ENCODE peak calls at places on chromosomes 1 and 21, in six cellular contexts. R is IMR-90, M is mesenchymal stem cell, H is neuronal stem cell, Y is mesendoderm, U is H1. F is an unnamed sample.

GRCh38 chr1:1005774-1006304 is 5.9 kb upstream of the HES4 start:
- DNase-seq in Y (no peak), U (no peak), R (no peak), M (no peak), H (no peak), F (no peak)

GRCh38 chr1:66916320-66916719 is 8.3 kb downstream of the DNAI4 start:
- DNase-seq in M (peak; percentile 44), R (no peak), H (no peak), U (no peak), Y (peak; percentile 81), F (no peak)

GRCh38 chr1:173042806-173043205 is 7.9 kb downstream of the TNFSF18 start:
- DNase-seq in Y (peak; percentile 35), H (no peak), M (no peak), U (no peak), R (no peak), F (peak; percentile 3)

GRCh38 chr1:51331206-51332100 is 1.1 kb upstream of the TTC39A start:
- DNase-seq in Y (peak; percentile 92), R (peak; percentile 62), M (peak; percentile 78), U (no peak), H (no peak), F (peak; percentile 31)

GRCh38 chr1:227892930-227893695 is 54.6 kb downstream of the WNT9A start:
- DNase-seq in Y (no peak), U (no peak), R (no peak), H (no peak), M (no peak), F (no peak)

GRCh38 chr1:51642739-51643142 is 25.8 kb downstream of the OSBPL9 start:
- DNase-seq in H (no peak), R (peak; percentile 96), M (peak; percentile 91), Y (peak; percentile 76), U (no peak), F (no peak)

GRCh38 chr1:5125208-5125607 is 470.8 kb downstream of the AJAP1 start:
- DNase-seq in H (no peak), R (no peak), Y (peak; percentile 8), M (no peak), U (no peak), F (no peak)

GRCh38 chr1:1819762-1820161 is 41.5 kb upstream of the NADK start:
- DNase-seq in U (no peak), R (no peak), H (no peak), M (no peak), Y (no peak), F (no peak)

GRCh38 chr1:185388346-185388745 is 71.3 kb upstream of the IVNS1ABP start:
- DNase-seq in Y (no peak), R (no peak), M (no peak), H (no peak), U (no peak), F (no peak)

GRCh38 chr1:10337436-10337835 is 61.4 kb upstream of the PGD start:
- DNase-seq in U (no peak), Y (peak; percentile 45), H (no peak), M (no peak), R (no peak), F (no peak)

GRCh38 chr1:205279986-205280385 is 41.6 kb downstream of the NUAK2 start:
- DNase-seq in Y (no peak), H (no peak), M (no peak), U (no peak), R (no peak), F (no peak)

GRCh38 chr1:233386336-233386735 is 58.8 kb downstream of the MAP3K21 start:
- DNase-seq in Y (no peak), U (no peak), H (no peak), M (no peak), R (no peak), F (no peak)

GRCh38 chr1:46749403-46749802 is 30.5 kb upstream of the EFCAB14 start:
- DNase-seq in R (no peak), M (no peak), U (no peak), H (no peak), Y (no peak), F (peak; percentile 16)

GRCh38 chr1:109642610-109643009 is 13.3 kb upstream of the GSTM4 start:
- DNase-seq in Y (no peak), R (peak; percentile 68), H (no peak), U (no peak), M (peak; percentile 41), F (no peak)

GRCh38 chr1:211549092-211549749 is 29.7 kb downstream of the SLC30A1 start:
- DNase-seq in R (no peak), H (no peak), U (no peak), Y (no peak), M (no peak), F (no peak)

GRCh38 chr1:53733975-53734649 is 4.9 kb downstream of the GLIS1 start:
- DNase-seq in U (no peak), H (no peak), Y (no peak), R (peak; percentile 84), M (peak; percentile 37), F (no peak)

GRCh38 chr21:14942801-14943490 is 121.9 kb downstream of the NRIP1 start:
- DNase-seq in M (peak; percentile 40), R (peak; percentile 69), Y (no peak), H (no peak), U (no peak), F (no peak)

GRCh38 chr1:7280257-7280656 is 490.8 kb upstream of the VAMP3 start:
- DNase-seq in Y (no peak), M (no peak), U (no peak), H (no peak), R (no peak), F (no peak)

GRCh38 chr1:117683571-117684285 is 77.9 kb downstream of the TENT5C start:
- DNase-seq in R (peak; percentile 37), M (peak; percentile 70), H (no peak), Y (no peak), U (no peak), F (no peak)

GRCh38 chr1:25952851-25953401 is 44.9 kb downstream of the PAFAH2 start:
- DNase-seq in R (peak; percentile 58), H (no peak), U (no peak), Y (no peak), M (peak; percentile 17), F (no peak)

GRCh38 chr1:40438391-40439015 is 11.8 kb upstream of the ZFP69B start:
- DNase-seq in Y (peak; percentile 37), R (peak; percentile 16), H (no peak), U (no peak), M (peak; percentile 26), F (peak; percentile 16)

DNA sequence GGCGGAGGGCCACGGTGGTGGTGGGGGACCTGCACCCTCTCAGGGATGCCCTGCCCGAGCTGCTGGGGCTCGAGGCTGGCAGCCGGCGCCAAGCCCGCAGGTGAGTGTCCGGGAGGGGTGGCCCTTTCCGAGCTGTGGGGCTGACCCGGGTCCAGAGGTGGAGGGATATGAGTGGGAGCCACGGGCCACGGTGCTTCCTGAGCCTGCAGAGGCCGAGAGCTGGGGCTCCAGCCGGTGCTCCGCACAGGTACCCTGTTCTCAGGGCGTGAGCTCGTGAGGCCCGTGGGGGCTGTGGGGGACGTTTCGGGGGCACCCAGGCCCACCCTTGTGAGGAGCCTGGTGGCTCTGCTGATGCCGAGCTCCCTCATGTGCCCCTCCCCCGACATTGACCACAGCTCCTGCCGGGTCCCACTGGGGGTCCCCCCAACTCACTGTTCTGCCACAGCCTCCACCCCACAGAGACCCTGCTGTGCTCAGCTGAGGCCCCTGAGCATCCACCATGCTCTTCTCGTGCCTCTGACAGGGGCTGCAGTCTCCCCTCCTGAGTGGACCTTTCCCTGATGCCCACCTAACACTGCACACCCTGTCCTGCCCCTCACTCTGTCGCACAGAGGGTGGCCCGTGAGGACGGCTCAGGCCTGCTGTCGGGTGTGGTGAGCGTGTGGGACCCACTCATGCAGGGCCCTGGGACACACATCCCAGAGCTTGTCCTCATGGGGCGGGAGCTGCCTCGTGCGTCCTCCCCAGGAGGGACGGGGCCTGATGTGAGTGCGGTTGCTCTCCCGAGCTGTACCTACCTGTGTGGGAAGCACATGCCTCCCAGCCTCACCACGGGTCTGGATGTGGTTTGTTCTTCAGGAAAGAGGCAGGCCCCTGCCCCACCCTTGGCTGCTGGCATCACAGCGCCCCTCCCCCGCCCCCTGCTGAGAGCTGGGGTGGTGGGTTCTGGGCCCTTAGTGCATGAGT is 27.5 kb downstream of the SLX9 start:
- DNase-seq in U (no peak), R (no peak), M (no peak), Y (no peak), H (no peak), F (no peak)
- H3K4me3 ChIP-seq in U (no peak overlapping the region), R (no peak overlapping the region), M (no peak overlapping the region), Y (no peak overlapping the region), H (no peak overlapping the region), F (no peak overlapping the region)

GRCh38 chr1:45585110-45585426 is 1.2 kb downstream of the NASP start:
- DNase-seq in R (no peak), Y (no peak), U (no peak), H (no peak), M (no peak), F (no peak)

GRCh38 chr1:45583264-45583665 is 576 bp upstream of the NASP start:
- DNase-seq in R (peak; percentile 96), M (peak; percentile 98), H (peak; percentile 92), U (peak; percentile 90), Y (peak; percentile 98), F (peak; percentile 97)

GRCh38 chr1:45584351-45585109 is 689 bp downstream of the NASP start:
- DNase-seq in U (peak; percentile 71), Y (peak; percentile 96), R (peak; percentile 83), H (peak; percentile 95), M (peak; percentile 92), F (peak; percentile 93)

GRCh38 chr1:45585496-45586075 is 1.7 kb downstream of the NASP start:
- DNase-seq in Y (peak; percentile 22), U (no peak), H (no peak), R (no peak), M (no peak), F (no peak)

DNA sequence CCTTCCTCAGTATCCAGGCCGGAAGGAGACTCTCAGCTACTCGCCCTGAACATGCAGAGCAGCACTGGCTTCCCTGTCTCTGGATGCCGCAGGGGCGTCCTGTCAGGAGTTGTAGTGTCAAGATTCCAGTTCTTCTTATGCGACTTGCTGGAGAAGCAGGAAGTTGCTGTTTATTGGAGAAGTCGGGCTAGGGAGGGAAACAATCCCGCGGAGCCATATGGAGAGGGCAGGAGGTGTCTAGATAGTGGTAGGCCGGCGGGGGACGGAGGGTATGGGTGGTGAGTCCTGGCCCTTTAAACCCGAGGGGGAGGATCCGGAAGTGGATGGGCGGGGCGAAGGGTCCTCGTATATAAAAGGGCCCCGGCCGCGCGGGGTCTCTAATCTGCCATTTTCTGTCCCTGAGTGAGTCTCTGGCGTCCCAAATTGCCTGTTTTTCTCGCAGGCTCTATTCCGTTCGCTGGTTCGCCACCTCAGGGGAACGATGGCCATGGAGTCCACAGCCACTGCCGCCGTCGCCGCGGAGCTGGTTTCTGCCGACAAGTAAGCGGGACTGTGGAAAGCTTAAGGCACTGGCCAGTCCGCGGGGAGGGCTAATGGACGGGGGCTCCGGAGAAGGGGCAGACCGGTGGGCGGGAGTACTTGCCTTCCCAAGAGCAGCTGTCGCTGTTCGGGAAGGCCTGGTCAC is at the start of gene NASP:
- DNase-seq in H (peak; percentile 92), M (peak; percentile 91), U (no peak), Y (peak; percentile 93), R (peak; percentile 68), F (peak; percentile 94)
- H2BK5ac ChIP-seq in H (peak within 1 kb of the TSS; percentile 98), M (peak within 1 kb of the TSS; percentile 26), U (peak within 1 kb of the TSS; percentile 100), Y (peak within 1 kb of the TSS; percentile 81), R (peak within 1 kb of the TSS; percentile 77), F (peak within 1 kb of the TSS; percentile 78)

GRCh38 chr1:85201340-85202091 is 700 bp upstream of the SYDE2 start:
- DNase-seq in M (peak; percentile 72), R (peak; percentile 49), Y (peak; percentile 93), H (peak; percentile 86), U (peak; percentile 53), F (peak; percentile 74)
- H3K18ac ChIP-seq in M (peak overlapping the region; percentile 95), R (peak overlapping the region; percentile 79), Y (peak overlapping the region; percentile 97), H (peak overlapping the region; percentile 99), U (peak overlapping the region; percentile 98), F (peak overlapping the region; percentile 99)

GRCh38 chr1:153035211-153035610 is 4.2 kb downstream of the SPRR1B start:
- DNase-seq in H (no peak), M (no peak), U (no peak), Y (no peak), R (no peak), F (no peak)

GRCh38 chr1:153040950-153041631 is at the start of gene SPRR2D:
- DNase-seq in M (no peak), H (no peak), U (no peak), R (no peak), Y (no peak), F (peak; percentile 7)
- H3K4me3 ChIP-seq in M (no peak within 1 kb of the TSS), H (no peak within 1 kb of the TSS), U (no peak within 1 kb of the TSS), R (no peak within 1 kb of the TSS), Y (no peak within 1 kb of the TSS), F (no peak within 1 kb of the TSS)